ENCODE peak calls at places on chromosomes 6 and 20, in six cellular contexts. W is fibroblast of lung, T is hepatocyte, H is PC-3, Q is OCI-LY7, O is HCT116. G is an unnamed sample.
A peak's percentile ranks its signal among the peaks of the same experiment; 100 is the strongest.

GRCh38 chr6:137036566-137037300 is 8.0 kb downstream of the IL20RA start:
- DNase-seq in H (no peak), Q (no peak), T (no peak), W (no peak), O (no peak), G (no peak)

GRCh38 chr6:146352163-146352562 is 191.5 kb upstream of the RAB32 start:
- DNase-seq in W (no peak), O (no peak), T (no peak), H (no peak), Q (no peak), G (no peak)

GRCh38 chr6:15574023-15574422 is 88.8 kb downstream of the DTNBP1 start:
- DNase-seq in W (no peak), H (no peak), Q (no peak), T (no peak), O (no peak), G (no peak)

GRCh38 chr20:44392776-44393607 is 37.5 kb downstream of the HNF4A start:
- DNase-seq in O (no peak), Q (no peak), T (peak; percentile 62), W (no peak), H (no peak), G (no peak)

GRCh38 chr6:79277109-79277508 is 42.6 kb upstream of the HMGN3 start:
- DNase-seq in H (peak; percentile 50), O (no peak), Q (no peak), T (no peak), W (peak; percentile 31), G (no peak)

GRCh38 chr20:58829531-58829941 is 21.2 kb downstream of the GNAS-AS1 start:
- DNase-seq in O (no peak), W (peak; percentile 65), Q (no peak), H (peak; percentile 21), T (no peak), G (no peak)

GRCh38 chr20:36543187-36544133 is 2.1 kb downstream of the MYL9 start:
- DNase-seq in O (no peak), W (peak; percentile 74), H (no peak), Q (no peak), T (no peak), G (no peak)

GRCh38 chr6:74991573-74992332 is 214.1 kb downstream of the COL12A1 start:
- DNase-seq in T (no peak), Q (no peak), W (peak; percentile 88), O (no peak), H (peak; percentile 11), G (no peak)

GRCh38 chr6:122996797-122997520 is 924 bp downstream of the CLVS2 start:
- DNase-seq in O (no peak), W (no peak), T (no peak), Q (no peak), H (no peak), G (no peak)

GRCh38 chr6:106910999-106911949 is 63.3 kb downstream of the CD24 start:
- DNase-seq in O (no peak), Q (no peak), H (peak; percentile 19), T (no peak), W (no peak), G (no peak)

GRCh38 chr6:128491643-128492206 is 28.7 kb downstream of the PTPRK start:
- DNase-seq in T (no peak), Q (no peak), O (no peak), W (peak; percentile 88), H (peak; percentile 37), G (no peak)

GRCh38 chr6:4270799-4271198 is 135.4 kb upstream of the ECI2 start:
- DNase-seq in Q (no peak), H (peak; percentile 87), T (no peak), O (no peak), W (peak; percentile 82), G (no peak)

GRCh38 chr20:822651-823325 is 10.7 kb upstream of the FAM110A start:
- DNase-seq in O (no peak), W (no peak), H (no peak), Q (no peak), T (no peak), G (no peak)

GRCh38 chr6:8108031-8108660 is 5.8 kb upstream of the EEF1E1 start:
- DNase-seq in Q (no peak), H (peak; percentile 94), T (peak; percentile 12), W (peak; percentile 92), O (peak; percentile 27), G (no peak)

GRCh38 chr20:48184229-48184628 is 398.9 kb upstream of the SULF2 start:
- DNase-seq in T (no peak), W (no peak), Q (no peak), O (no peak), H (no peak), G (no peak)

GRCh38 chr20:8394308-8394945 is 262.4 kb downstream of the PLCB1 start:
- DNase-seq in H (no peak), Q (peak; percentile 29), O (no peak), W (peak; percentile 24), T (no peak), G (peak; percentile 23)

GRCh38 chr6:71808865-71809264 is 77.5 kb upstream of the RIMS1 start:
- DNase-seq in H (no peak), O (no peak), Q (no peak), T (no peak), W (no peak), G (peak; percentile 41)

GRCh38 chr6:113530769-113531168 is 326.4 kb upstream of the MARCKS start:
- DNase-seq in W (peak; percentile 84), H (peak; percentile 66), Q (no peak), T (peak; percentile 6), O (no peak), G (no peak)

GRCh38 chr6:2977799-2978558 is 6.6 kb upstream of the SERPINB6 start:
- DNase-seq in O (no peak), Q (no peak), W (no peak), H (no peak), T (no peak), G (no peak)

GRCh38 chr6:163490826-163491577 is 76.5 kb downstream of the QKI start:
- DNase-seq in O (no peak), W (peak; percentile 82), Q (no peak), T (peak; percentile 50), H (peak; percentile 77), G (no peak)

GRCh38 chr20:57620274-57620990 is at the start of gene ZBP1:
- DNase-seq in T (no peak), H (no peak), Q (peak; percentile 98), W (no peak), O (no peak), G (peak; percentile 98)

GRCh38 chr6:16355699-16356481 is 117.5 kb downstream of the GMPR start:
- DNase-seq in H (peak; percentile 77), O (no peak), T (no peak), Q (no peak), W (peak; percentile 45), G (no peak)

DNA sequence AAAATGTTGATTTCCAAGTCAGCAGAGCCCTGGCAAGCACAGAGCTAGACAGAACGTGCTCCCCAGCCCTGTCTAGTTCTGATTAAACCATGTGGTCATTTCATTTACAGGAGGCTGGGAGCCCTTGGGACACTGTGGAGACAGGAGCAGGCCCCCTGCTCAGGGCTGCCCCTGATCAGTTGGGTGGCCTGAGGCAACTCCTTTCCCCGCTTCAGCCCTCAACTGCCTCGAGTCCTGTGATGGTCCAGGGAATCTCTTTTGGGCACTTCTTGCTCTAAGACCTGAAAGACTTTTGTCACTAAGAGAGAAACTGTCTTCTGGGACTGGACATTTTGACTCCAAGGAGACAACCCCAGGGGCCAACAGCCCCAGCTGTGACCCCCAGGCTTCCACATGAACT is 13.5 kb downstream of the DYNLRB1 start:
- DNase-seq in H (no peak), Q (no peak), W (no peak), T (no peak), O (no peak), G (no peak)
- H3K36me3 ChIP-seq in H (peaks cover 39% of the 10 kb centered on the region), Q (peaks cover 59% of the 10 kb centered on the region), W (peaks cover 31% of the 10 kb centered on the region), T (no peaks in the 10 kb centered on the region), O (peaks cover 16% of the 10 kb centered on the region), G (peaks cover 11% of the 10 kb centered on the region)

DNA sequence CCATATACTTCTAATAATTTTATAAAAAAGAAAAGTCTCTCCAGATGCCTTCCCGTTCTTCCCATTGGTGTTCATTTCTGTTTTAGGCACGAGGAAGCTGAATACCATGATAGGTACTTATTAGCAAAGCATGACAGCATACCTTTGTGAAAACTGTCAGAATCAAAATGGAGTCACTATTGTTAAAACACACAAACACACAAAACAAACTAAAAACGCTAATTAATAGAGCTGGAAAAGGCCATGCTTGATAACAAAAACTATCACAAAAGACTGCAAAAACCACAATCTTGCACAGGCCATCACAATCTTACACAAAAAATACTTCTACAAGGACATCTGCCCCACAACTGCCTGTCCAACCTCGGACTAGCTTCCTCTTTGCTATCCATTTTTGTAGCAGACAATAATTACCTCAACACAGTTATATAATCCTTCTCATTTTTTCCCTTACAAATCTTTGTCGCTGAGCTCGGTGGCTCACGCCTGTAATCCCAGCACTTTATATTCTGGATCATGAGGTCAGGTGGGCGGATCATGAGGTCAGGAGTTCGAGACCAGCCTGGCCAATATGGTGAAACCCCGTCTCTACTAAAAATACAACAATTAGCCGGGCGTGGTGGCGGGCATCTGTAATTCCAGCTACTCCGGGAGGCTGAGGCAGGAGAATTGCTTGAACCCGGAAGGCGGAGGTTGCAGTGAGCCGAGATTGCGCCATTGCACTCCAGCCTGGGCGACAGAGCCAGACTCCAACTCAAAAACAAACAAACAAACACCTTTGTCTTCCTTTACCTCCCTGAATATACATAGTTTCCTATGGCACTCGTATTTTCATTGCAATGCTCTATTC is 3.2 kb upstream of the ABT1 start:
- DNase-seq in H (no peak), T (no peak), Q (no peak), O (no peak), W (no peak), G (no peak)
- H2AFZ ChIP-seq in H (peak overlapping the region; percentile 34), T (no peak overlapping the region), Q (peak overlapping the region; percentile 49), O (peak overlapping the region; percentile 97), W (no peak overlapping the region), G (no peak overlapping the region)

GRCh38 chr20:41160686-41161085 is 23.3 kb downstream of the PLCG1 start:
- DNase-seq in T (no peak), O (no peak), Q (no peak), W (no peak), H (no peak), G (no peak)
- H3K36me3 ChIP-seq in T (no peaks in the 10 kb centered on the region), O (peaks cover 20% of the 10 kb centered on the region), Q (peaks cover 60% of the 10 kb centered on the region), W (peaks cover 23% of the 10 kb centered on the region), H (peaks cover 34% of the 10 kb centered on the region), G (no peaks in the 10 kb centered on the region)

GRCh38 chr6:46220351-46221220 is 49.8 kb upstream of the ENPP5 start:
- DNase-seq in O (no peak), T (no peak), W (no peak), H (no peak), Q (peak; percentile 63), G (peak; percentile 19)

GRCh38 chr6:46218457-46218856 is 47.7 kb upstream of the ENPP5 start:
- DNase-seq in O (no peak), Q (no peak), T (no peak), W (no peak), H (no peak), G (no peak)

GRCh38 chr6:46222286-46222685 is 51.5 kb upstream of the ENPP5 start:
- DNase-seq in T (no peak), O (no peak), H (no peak), Q (no peak), W (no peak), G (no peak)

GRCh38 chr6:46219661-46220060 is 48.9 kb upstream of the ENPP5 start:
- DNase-seq in T (no peak), W (no peak), Q (peak; percentile 13), O (no peak), H (no peak), G (no peak)

DNA sequence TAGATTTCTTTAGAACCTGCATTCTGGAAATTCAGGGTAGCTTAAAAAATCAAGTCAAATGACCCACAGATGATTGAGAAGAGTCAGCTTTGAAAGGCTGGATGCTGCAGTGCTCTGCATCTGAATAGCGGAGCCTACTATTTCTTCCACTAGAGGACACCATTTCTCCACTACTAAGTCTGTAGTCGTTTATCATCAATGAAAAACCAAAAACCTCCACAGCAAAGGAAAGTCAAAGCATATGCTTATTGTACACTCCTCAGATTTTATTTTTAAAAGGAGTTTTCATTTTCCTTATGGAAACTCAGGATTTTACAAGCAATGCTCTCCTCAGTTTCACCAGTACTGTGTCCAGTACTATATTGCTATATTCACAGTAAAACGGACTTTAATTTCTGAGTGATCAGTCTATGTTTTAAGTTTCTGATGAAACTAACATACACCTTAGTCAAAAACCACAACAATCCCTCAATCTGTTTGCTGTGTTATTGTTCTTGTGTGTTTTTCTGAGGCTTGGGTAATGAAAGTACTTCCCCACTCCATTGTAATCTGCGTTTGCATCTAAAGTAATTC is 50.5 kb upstream of the ENPP5 start:
- DNase-seq in O (peak; percentile 18), Q (peak; percentile 79), T (peak; percentile 69), H (peak; percentile 70), W (peak; percentile 19), G (peak; percentile 52)
- H2AFZ ChIP-seq in O (no peak overlapping the region), Q (peak overlapping the region; percentile 81), T (no peak overlapping the region), H (no peak overlapping the region), W (no peak overlapping the region), G (no peak overlapping the region)

G was measured in MM.1S.